ENCODE peak calls at places on chromosomes 11 and 22, in seven cellular contexts. F, E, I, A, J, R and Q are unnamed samples.

GRCh38 chr11:58928691-58929090 is 10.6 kb upstream of the GLYATL1 start:
- DNase-seq in J (no peak), E (no peak), R (no peak), A (no peak), F (no peak), I (no peak), Q (no peak)

GRCh38 chr22:42076764-42077485 is 2.6 kb upstream of the SMDT1 start:
- DNase-seq in I (no peak), A (no peak), J (no peak), R (no peak), E (no peak), F (no peak), Q (no peak)

GRCh38 chr11:1326435-1327063 is 17.1 kb upstream of the TOLLIP start:
- DNase-seq in A (no peak), E (no peak), I (no peak), F (no peak), R (no peak), J (peak; percentile 12), Q (no peak)

GRCh38 chr11:110147965-110148709 is 54.9 kb downstream of the ZC3H12C start:
- DNase-seq in E (no peak), R (no peak), I (no peak), F (no peak), J (no peak), A (no peak), Q (no peak)

GRCh38 chr11:123601136-123601535 is 53.3 kb downstream of the SCN3B start:
- DNase-seq in R (no peak), A (no peak), J (no peak), E (no peak), F (no peak), I (no peak), Q (no peak)

GRCh38 chr11:94275961-94276360 is 28.4 kb upstream of the IZUMO1R start:
- DNase-seq in F (no peak), I (no peak), J (no peak), E (no peak), R (no peak), A (no peak), Q (no peak)

GRCh38 chr11:66855574-66856495 is 1.0 kb upstream of the LRFN4 start:
- DNase-seq in I (peak; percentile 67), F (peak; percentile 99), R (no peak), A (peak; percentile 95), E (peak; percentile 99), J (peak; percentile 51), Q (peak; percentile 67)

GRCh38 chr11:61757213-61757862 is 4.9 kb downstream of the MYRF start:
- DNase-seq in E (no peak), A (no peak), I (no peak), R (no peak), F (no peak), J (no peak), Q (no peak)

GRCh38 chr22:23684561-23685031 is 6.2 kb upstream of the RGL4 start:
- DNase-seq in I (no peak), A (no peak), E (no peak), J (no peak), F (no peak), R (no peak), Q (no peak)

GRCh38 chr11:120034881-120035620 is 102.9 kb downstream of the TRIM29 start:
- DNase-seq in I (no peak), A (no peak), E (no peak), F (no peak), J (no peak), R (no peak), Q (no peak)

GRCh38 chr11:20444537-20444936 is 57.0 kb downstream of the PRMT3 start:
- DNase-seq in A (no peak), I (no peak), J (no peak), E (no peak), F (no peak), R (no peak), Q (no peak)

GRCh38 chr11:117045196-117045595 is 53.0 kb downstream of the SIK3 start:
- DNase-seq in J (no peak), A (no peak), E (no peak), I (no peak), F (peak; percentile 22), R (no peak), Q (no peak)

GRCh38 chr22:32708835-32709234 is 92.7 kb upstream of the TIMP3 start:
- DNase-seq in A (no peak), J (no peak), R (no peak), E (peak; percentile 85), I (no peak), F (no peak), Q (no peak)

GRCh38 chr22:49305966-49306631 is 521.6 kb downstream of the BRD1 start:
- DNase-seq in I (no peak), J (no peak), A (no peak), R (no peak), E (peak; percentile 1), F (no peak), Q (no peak)

GRCh38 chr22:36773935-36774334 is 2.0 kb downstream of the IFT27 start:
- DNase-seq in F (no peak), I (no peak), A (no peak), J (no peak), E (no peak), R (no peak), Q (peak; percentile 4)

GRCh38 chr11:110376711-110377324 is 52.9 kb upstream of the FDX1 start:
- DNase-seq in I (no peak), E (peak; percentile 82), A (no peak), R (peak; percentile 27), F (peak; percentile 83), J (peak; percentile 52), Q (peak; percentile 68)

GRCh38 chr11:109320595-109320994 is 101.4 kb upstream of the C11orf87 start:
- DNase-seq in I (no peak), R (no peak), E (no peak), A (no peak), F (no peak), J (no peak), Q (no peak)

GRCh38 chr22:46547883-46548244 is 10.4 kb upstream of the CELSR1 start:
- DNase-seq in I (no peak), A (no peak), J (no peak), F (no peak), R (no peak), E (peak; percentile 86), Q (no peak)

GRCh38 chr11:12505183-12505582 is 127.8 kb downstream of the PARVA start:
- DNase-seq in A (no peak), J (no peak), I (no peak), E (no peak), F (no peak), R (no peak), Q (no peak)

GRCh38 chr11:89125298-89125697 is 52.4 kb upstream of the TYR start:
- DNase-seq in R (no peak), J (no peak), A (no peak), E (no peak), F (peak; percentile 2), I (no peak), Q (no peak)

GRCh38 chr11:99154277-99154676 is 133.5 kb downstream of the CNTN5 start:
- DNase-seq in F (no peak), R (no peak), E (peak; percentile 21), I (no peak), A (no peak), J (no peak), Q (no peak)

GRCh38 chr11:64290352-64290751 is 750 bp upstream of the KCNK4 start:
- DNase-seq in R (no peak), J (no peak), I (no peak), A (no peak), E (no peak), F (no peak), Q (no peak)

GRCh38 chr22:37843746-37844089 is 416 bp downstream of the ANKRD54 start:
- DNase-seq in E (peak; percentile 78), I (peak; percentile 44), F (peak; percentile 70), R (no peak), J (no peak), A (no peak), Q (no peak)

GRCh38 chr11:126465573-126466287 is 110.2 kb downstream of the ST3GAL4 start:
- DNase-seq in R (no peak), A (no peak), E (peak; percentile 40), I (no peak), J (no peak), F (no peak), Q (no peak)

GRCh38 chr11:68942751-68943271 is 38.0 kb downstream of the MRGPRD start:
- DNase-seq in F (no peak), J (no peak), I (no peak), A (no peak), E (no peak), R (no peak), Q (no peak)

GRCh38 chr11:57763568-57763967 is 2.0 kb downstream of the CTNND1 start:
- DNase-seq in F (peak; percentile 48), J (no peak), I (no peak), A (no peak), R (no peak), E (no peak), Q (peak; percentile 15)

GRCh38 chr11:830295-831131 is 2.2 kb upstream of the CD151 start:
- DNase-seq in F (peak; percentile 83), R (peak; percentile 60), J (no peak), I (peak; percentile 46), E (peak; percentile 92), A (no peak), Q (no peak)

GRCh38 chr11:66013762-66014100 is 1.9 kb downstream of the CST6 start:
- DNase-seq in E (no peak), J (no peak), R (no peak), A (no peak), F (no peak), I (no peak), Q (no peak)

GRCh38 chr11:33536178-33536577 is 164.4 kb downstream of the C11orf91 start:
- DNase-seq in F (no peak), R (no peak), I (no peak), A (no peak), E (no peak), J (no peak), Q (no peak)